ENCODE peak calls at places on chromosomes 5 and 9, in four cellular contexts. L is mucosa of gallbladder, U is NCI-H1092 treated with DMSO at 0.1 percent for 48 hours, N is Calu3. W is an unnamed sample.

GRCh38 chr9:14260101-14260500 is 53.8 kb downstream of the NFIB start:
- DNase-seq in U (no peak), N (no peak), L (no peak), W (no peak)

GRCh38 chr5:38023353-38023752 is 183.5 kb upstream of the GDNF start:
- DNase-seq in N (no peak), L (no peak), U (peak; percentile 10), W (no peak)

GRCh38 chr5:177399903-177400868 is at the start of gene PFN3:
- DNase-seq in N (no peak), L (peak; percentile 63), U (no peak), W (no peak)

GRCh38 chr5:919356-920000 is 26.8 kb downstream of the TRIP13 start:
- DNase-seq in N (no peak), L (no peak), U (no peak), W (no peak)

GRCh38 chr5:1118738-1119137 is 6.9 kb upstream of the SLC12A7 start:
- DNase-seq in L (peak; percentile 88), U (peak; percentile 59), N (peak; percentile 41), W (peak; percentile 93)

GRCh38 chr9:120412425-120412951 is 167.5 kb downstream of the CDK5RAP2 start:
- DNase-seq in N (no peak), U (no peak), L (no peak), W (no peak)

GRCh38 chr5:107985144-107985543 is 314.4 kb upstream of the EFNA5 start:
- DNase-seq in L (peak; percentile 26), N (peak; percentile 44), U (no peak), W (peak; percentile 36)

GRCh38 chr5:38466444-38467189 is 89.8 kb downstream of the LIFR start:
- DNase-seq in L (peak; percentile 76), U (no peak), N (no peak), W (no peak)

GRCh38 chr5:166165600-166165999 is 2125.8 kb upstream of the WWC1 start:
- DNase-seq in U (peak; percentile 4), L (no peak), N (peak; percentile 23), W (peak; percentile 11)

GRCh38 chr5:141001466-141001853 is 35.2 kb downstream of the PCDHAC2 start:
- DNase-seq in U (peak; percentile 30), N (peak; percentile 60), L (peak; percentile 12), W (no peak)

GRCh38 chr5:68268363-68269130 is 53.0 kb downstream of the PIK3R1 start:
- DNase-seq in U (no peak), N (no peak), L (no peak), W (no peak)

GRCh38 chr5:9776525-9776924 is 146.4 kb upstream of the TAS2R1 start:
- DNase-seq in N (no peak), L (no peak), U (no peak), W (no peak)

GRCh38 chr5:67211926-67212325 is 15.3 kb upstream of the CD180 start:
- DNase-seq in U (no peak), L (peak; percentile 38), N (peak; percentile 68), W (no peak)

GRCh38 chr5:169300468-169301385 is at the start of gene SLIT3:
- DNase-seq in U (peak; percentile 2), L (peak; percentile 52), N (no peak), W (no peak)

GRCh38 chr9:128733256-128733655 is 9.3 kb upstream of the ZDHHC12 start:
- DNase-seq in N (peak; percentile 71), L (peak; percentile 74), U (peak; percentile 77), W (peak; percentile 82)

GRCh38 chr5:40733439-40733838 is 22.3 kb downstream of the TTC33 start:
- DNase-seq in N (no peak), U (no peak), L (no peak), W (no peak)

GRCh38 chr5:110086658-110087388 is 397.1 kb downstream of the MAN2A1 start:
- DNase-seq in L (peak; percentile 22), N (no peak), U (no peak), W (no peak)

GRCh38 chr9:684950-685340 is 156.6 kb upstream of the DMRT1 start:
- DNase-seq in L (no peak), U (no peak), N (no peak), W (no peak)

GRCh38 chr5:159211712-159212111 is 2.4 kb upstream of the RNF145 start:
- DNase-seq in U (no peak), L (no peak), N (peak; percentile 32), W (no peak)

GRCh38 chr9:121269030-121269887 is 1.3 kb downstream of the GSN start:
- DNase-seq in N (peak; percentile 30), U (no peak), L (no peak), W (no peak)

GRCh38 chr5:159642379-159642778 is 273.9 kb upstream of the ADRA1B start:
- DNase-seq in U (no peak), N (no peak), L (no peak), W (no peak)

GRCh38 chr9:95813923-95814322 is 61.6 kb upstream of the ERCC6L2 start:
- DNase-seq in L (no peak), U (no peak), N (no peak), W (no peak)

GRCh38 chr9:138098116-138098907 is 220.7 kb downstream of the CACNA1B start:
- DNase-seq in N (no peak), L (no peak), U (no peak), W (no peak)

GRCh38 chr5:958701-959571 is 49.7 kb upstream of the NKD2 start:
- DNase-seq in U (peak; percentile 38), L (peak; percentile 33), N (peak; percentile 44), W (peak; percentile 51)

GRCh38 chr5:1330146-1330846 is 14.6 kb downstream of the CLPTM1L start:
- DNase-seq in L (peak; percentile 51), N (no peak), U (no peak), W (no peak)

GRCh38 chr5:132110930-132111329 is 37.3 kb downstream of the CSF2 start:
- DNase-seq in L (no peak), U (no peak), N (no peak), W (no peak)

GRCh38 chr5:5644249-5644648 is 221.8 kb downstream of the ICE1 start:
- DNase-seq in L (no peak), U (no peak), N (no peak), W (no peak)

GRCh38 chr9:15696979-15697378 is 144.1 kb downstream of the CCDC171 start:
- DNase-seq in N (no peak), L (no peak), U (no peak), W (no peak)

GRCh38 chr5:148970228-148970627 is 92.6 kb downstream of the SH3TC2 start:
- DNase-seq in N (no peak), U (peak; percentile 51), L (no peak), W (no peak)

GRCh38 chr5:39217365-39218281 is 1.7 kb downstream of the FYB1 start:
- DNase-seq in N (peak; percentile 73), L (peak; percentile 86), U (peak; percentile 25), W (peak; percentile 79)

GRCh38 chr9:116219686-116220085 is 66.1 kb downstream of the PAPPA start:
- DNase-seq in U (peak; percentile 37), N (no peak), L (no peak), W (no peak)